ENCODE peak calls at places on chromosomes 4 and X, in ten cellular contexts. One of them, this sample, is unnamed.

GRCh38 chr4:168071304-168071703 is 21.0 kb upstream of the ANXA10 start:
- DNase-seq in GM12864: no peak
- DNase-seq in BJ: no peak
- DNase-seq in left lung: no peak
- DNase-seq in mucosa of descending colon: no peak
- DNase-seq in kidney epithelial cell: no peak
- DNase-seq in brain microvascular endothelial cell: no peak
- DNase-seq in adrenal gland: no peak
- DNase-seq in cardiac fibroblast: no peak
- DNase-seq in endothelial cell of umbilical vein: no peak
- DNase-seq in this sample: no peak

GRCh38 chrX:150982786-150983525 is at the start of gene HMGB3:
- DNase-seq in GM12864: peak
- DNase-seq in BJ: peak
- DNase-seq in left lung: peak
- DNase-seq in mucosa of descending colon: peak
- DNase-seq in kidney epithelial cell: peak
- DNase-seq in brain microvascular endothelial cell: peak
- DNase-seq in adrenal gland: peak
- DNase-seq in cardiac fibroblast: peak
- DNase-seq in endothelial cell of umbilical vein: peak
- DNase-seq in this sample: peak

GRCh38 chr4:36997727-36998126 is 246.8 kb upstream of the NWD2 start:
- DNase-seq in GM12864: no peak
- DNase-seq in BJ: no peak
- DNase-seq in left lung: no peak
- DNase-seq in mucosa of descending colon: no peak
- DNase-seq in kidney epithelial cell: no peak
- DNase-seq in brain microvascular endothelial cell: no peak
- DNase-seq in adrenal gland: no peak
- DNase-seq in cardiac fibroblast: peak
- DNase-seq in endothelial cell of umbilical vein: peak
- DNase-seq in this sample: no peak

GRCh38 chr4:37827802-37828321 is 1.4 kb downstream of the PGM2 start:
- DNase-seq in GM12864: no peak
- DNase-seq in BJ: no peak
- DNase-seq in left lung: no peak
- DNase-seq in mucosa of descending colon: no peak
- DNase-seq in kidney epithelial cell: no peak
- DNase-seq in brain microvascular endothelial cell: no peak
- DNase-seq in adrenal gland: no peak
- DNase-seq in cardiac fibroblast: no peak
- DNase-seq in endothelial cell of umbilical vein: peak
- DNase-seq in this sample: no peak

GRCh38 chr4:187732524-187732923 is 263.0 kb upstream of the ZFP42 start:
- DNase-seq in GM12864: no peak
- DNase-seq in BJ: peak
- DNase-seq in left lung: no peak
- DNase-seq in mucosa of descending colon: no peak
- DNase-seq in kidney epithelial cell: no peak
- DNase-seq in brain microvascular endothelial cell: no peak
- DNase-seq in adrenal gland: no peak
- DNase-seq in cardiac fibroblast: peak
- DNase-seq in endothelial cell of umbilical vein: no peak
- DNase-seq in this sample: peak

GRCh38 chr4:100828986-100829685 is 311.3 kb upstream of the EMCN start:
- DNase-seq in GM12864: no peak
- DNase-seq in BJ: no peak
- DNase-seq in left lung: no peak
- DNase-seq in mucosa of descending colon: no peak
- DNase-seq in kidney epithelial cell: no peak
- DNase-seq in brain microvascular endothelial cell: no peak
- DNase-seq in adrenal gland: no peak
- DNase-seq in cardiac fibroblast: peak
- DNase-seq in endothelial cell of umbilical vein: no peak
- DNase-seq in this sample: peak

GRCh38 chr4:149708513-149709175 is 107.0 kb downstream of the IQCM start:
- DNase-seq in GM12864: no peak
- DNase-seq in BJ: peak
- DNase-seq in left lung: no peak
- DNase-seq in mucosa of descending colon: no peak
- DNase-seq in kidney epithelial cell: peak
- DNase-seq in brain microvascular endothelial cell: no peak
- DNase-seq in adrenal gland: no peak
- DNase-seq in cardiac fibroblast: peak
- DNase-seq in endothelial cell of umbilical vein: peak
- DNase-seq in this sample: peak

GRCh38 chrX:23134171-23134570 is 134.4 kb downstream of the DDX53 start:
- DNase-seq in GM12864: no peak
- DNase-seq in BJ: no peak
- DNase-seq in left lung: no peak
- DNase-seq in mucosa of descending colon: no peak
- DNase-seq in kidney epithelial cell: no peak
- DNase-seq in brain microvascular endothelial cell: no peak
- DNase-seq in adrenal gland: no peak
- DNase-seq in cardiac fibroblast: no peak
- DNase-seq in endothelial cell of umbilical vein: no peak
- DNase-seq in this sample: no peak

GRCh38 chr4:40630335-40631021 is 814 bp upstream of the RBM47 start:
- DNase-seq in GM12864: peak
- DNase-seq in BJ: no peak
- DNase-seq in left lung: peak
- DNase-seq in mucosa of descending colon: peak
- DNase-seq in kidney epithelial cell: no peak
- DNase-seq in brain microvascular endothelial cell: no peak
- DNase-seq in adrenal gland: peak
- DNase-seq in cardiac fibroblast: no peak
- DNase-seq in endothelial cell of umbilical vein: no peak
- DNase-seq in this sample: no peak

GRCh38 chr4:95388911-95389310 is 159.9 kb downstream of the UNC5C start:
- DNase-seq in GM12864: no peak
- DNase-seq in BJ: no peak
- DNase-seq in left lung: no peak
- DNase-seq in mucosa of descending colon: no peak
- DNase-seq in kidney epithelial cell: peak
- DNase-seq in brain microvascular endothelial cell: no peak
- DNase-seq in adrenal gland: no peak
- DNase-seq in cardiac fibroblast: no peak
- DNase-seq in endothelial cell of umbilical vein: no peak
- DNase-seq in this sample: no peak

GRCh38 chr4:183335369-183335940 is 13.2 kb upstream of the CLDN24 start:
- DNase-seq in GM12864: no peak
- DNase-seq in BJ: peak
- DNase-seq in left lung: no peak
- DNase-seq in mucosa of descending colon: no peak
- DNase-seq in kidney epithelial cell: peak
- DNase-seq in brain microvascular endothelial cell: peak
- DNase-seq in adrenal gland: no peak
- DNase-seq in cardiac fibroblast: peak
- DNase-seq in endothelial cell of umbilical vein: peak
- DNase-seq in this sample: peak

GRCh38 chr4:67019670-67020069 is 525.6 kb downstream of the CENPC start:
- DNase-seq in GM12864: no peak
- DNase-seq in BJ: no peak
- DNase-seq in left lung: no peak
- DNase-seq in mucosa of descending colon: no peak
- DNase-seq in kidney epithelial cell: no peak
- DNase-seq in brain microvascular endothelial cell: no peak
- DNase-seq in adrenal gland: no peak
- DNase-seq in cardiac fibroblast: peak
- DNase-seq in endothelial cell of umbilical vein: no peak
- DNase-seq in this sample: no peak

GRCh38 chr4:100984901-100985300 is 362.4 kb downstream of the PPP3CA start:
- DNase-seq in GM12864: no peak
- DNase-seq in BJ: peak
- DNase-seq in left lung: no peak
- DNase-seq in mucosa of descending colon: no peak
- DNase-seq in kidney epithelial cell: peak
- DNase-seq in brain microvascular endothelial cell: no peak
- DNase-seq in adrenal gland: no peak
- DNase-seq in cardiac fibroblast: peak
- DNase-seq in endothelial cell of umbilical vein: peak
- DNase-seq in this sample: peak

GRCh38 chr4:128310266-128310697 is 22.7 kb upstream of the PGRMC2 start:
- DNase-seq in GM12864: no peak
- DNase-seq in BJ: no peak
- DNase-seq in left lung: no peak
- DNase-seq in mucosa of descending colon: peak
- DNase-seq in kidney epithelial cell: no peak
- DNase-seq in brain microvascular endothelial cell: no peak
- DNase-seq in adrenal gland: peak
- DNase-seq in cardiac fibroblast: peak
- DNase-seq in endothelial cell of umbilical vein: no peak
- DNase-seq in this sample: no peak
- TF ChIP-seq CTCF in GM12864: no peak
- TF ChIP-seq CTCF in BJ: peak
- TF ChIP-seq CTCF in left lung: no peak
- TF ChIP-seq CTCF in mucosa of descending colon: no peak
- TF ChIP-seq CTCF in kidney epithelial cell: peak
- TF ChIP-seq CTCF in brain microvascular endothelial cell: peak
- TF ChIP-seq CTCF in adrenal gland: peak
- TF ChIP-seq CTCF in cardiac fibroblast: peak
- TF ChIP-seq CTCF in endothelial cell of umbilical vein: peak
- TF ChIP-seq CTCF in this sample: peak

GRCh38 chr4:31727030-31727429 is 1006.9 kb downstream of the PCDH7 start:
- DNase-seq in GM12864: no peak
- DNase-seq in BJ: no peak
- DNase-seq in left lung: no peak
- DNase-seq in mucosa of descending colon: no peak
- DNase-seq in kidney epithelial cell: no peak
- DNase-seq in brain microvascular endothelial cell: no peak
- DNase-seq in adrenal gland: no peak
- DNase-seq in cardiac fibroblast: no peak
- DNase-seq in endothelial cell of umbilical vein: no peak
- DNase-seq in this sample: no peak
- TF ChIP-seq CTCF in GM12864: no peak
- TF ChIP-seq CTCF in BJ: no peak
- TF ChIP-seq CTCF in left lung: no peak
- TF ChIP-seq CTCF in mucosa of descending colon: no peak
- TF ChIP-seq CTCF in kidney epithelial cell: no peak
- TF ChIP-seq CTCF in brain microvascular endothelial cell: no peak
- TF ChIP-seq CTCF in adrenal gland: no peak
- TF ChIP-seq CTCF in cardiac fibroblast: no peak
- TF ChIP-seq CTCF in endothelial cell of umbilical vein: no peak
- TF ChIP-seq CTCF in this sample: no peak

GRCh38 chr4:65467280-65467679 is 203.0 kb downstream of the EPHA5 start:
- DNase-seq in GM12864: no peak
- DNase-seq in BJ: no peak
- DNase-seq in left lung: no peak
- DNase-seq in mucosa of descending colon: no peak
- DNase-seq in kidney epithelial cell: no peak
- DNase-seq in brain microvascular endothelial cell: no peak
- DNase-seq in adrenal gland: no peak
- DNase-seq in cardiac fibroblast: no peak
- DNase-seq in endothelial cell of umbilical vein: no peak
- DNase-seq in this sample: no peak

GRCh38 chr4:65461781-65462180 is 208.5 kb downstream of the EPHA5 start:
- DNase-seq in GM12864: no peak
- DNase-seq in BJ: no peak
- DNase-seq in left lung: no peak
- DNase-seq in mucosa of descending colon: no peak
- DNase-seq in kidney epithelial cell: no peak
- DNase-seq in brain microvascular endothelial cell: no peak
- DNase-seq in adrenal gland: no peak
- DNase-seq in cardiac fibroblast: no peak
- DNase-seq in endothelial cell of umbilical vein: no peak
- DNase-seq in this sample: no peak
- TF ChIP-seq CTCF in GM12864: no peak
- TF ChIP-seq CTCF in BJ: no peak
- TF ChIP-seq CTCF in left lung: no peak
- TF ChIP-seq CTCF in mucosa of descending colon: no peak
- TF ChIP-seq CTCF in kidney epithelial cell: no peak
- TF ChIP-seq CTCF in brain microvascular endothelial cell: no peak
- TF ChIP-seq CTCF in adrenal gland: no peak
- TF ChIP-seq CTCF in cardiac fibroblast: no peak
- TF ChIP-seq CTCF in endothelial cell of umbilical vein: no peak
- TF ChIP-seq CTCF in this sample: no peak

GRCh38 chr4:47703008-47703407 is 134.9 kb downstream of the CORIN start:
- DNase-seq in GM12864: no peak
- DNase-seq in BJ: no peak
- DNase-seq in left lung: no peak
- DNase-seq in mucosa of descending colon: no peak
- DNase-seq in kidney epithelial cell: no peak
- DNase-seq in brain microvascular endothelial cell: no peak
- DNase-seq in adrenal gland: no peak
- DNase-seq in cardiac fibroblast: no peak
- DNase-seq in endothelial cell of umbilical vein: no peak
- DNase-seq in this sample: no peak

GRCh38 chr4:47703964-47704363 is 133.9 kb downstream of the CORIN start:
- DNase-seq in GM12864: no peak
- DNase-seq in BJ: peak
- DNase-seq in left lung: no peak
- DNase-seq in mucosa of descending colon: no peak
- DNase-seq in kidney epithelial cell: peak
- DNase-seq in brain microvascular endothelial cell: no peak
- DNase-seq in adrenal gland: no peak
- DNase-seq in cardiac fibroblast: no peak
- DNase-seq in endothelial cell of umbilical vein: no peak
- DNase-seq in this sample: no peak

GRCh38 chr4:47704693-47705325 is 133.1 kb downstream of the CORIN start:
- DNase-seq in GM12864: peak
- DNase-seq in BJ: no peak
- DNase-seq in left lung: peak
- DNase-seq in mucosa of descending colon: peak
- DNase-seq in kidney epithelial cell: no peak
- DNase-seq in brain microvascular endothelial cell: peak
- DNase-seq in adrenal gland: peak
- DNase-seq in cardiac fibroblast: peak
- DNase-seq in endothelial cell of umbilical vein: peak
- DNase-seq in this sample: peak

GRCh38 chr4:47701286-47701685 is 136.6 kb downstream of the CORIN start:
- DNase-seq in GM12864: no peak
- DNase-seq in BJ: no peak
- DNase-seq in left lung: no peak
- DNase-seq in mucosa of descending colon: no peak
- DNase-seq in kidney epithelial cell: no peak
- DNase-seq in brain microvascular endothelial cell: no peak
- DNase-seq in adrenal gland: no peak
- DNase-seq in cardiac fibroblast: no peak
- DNase-seq in endothelial cell of umbilical vein: no peak
- DNase-seq in this sample: no peak

DNA sequence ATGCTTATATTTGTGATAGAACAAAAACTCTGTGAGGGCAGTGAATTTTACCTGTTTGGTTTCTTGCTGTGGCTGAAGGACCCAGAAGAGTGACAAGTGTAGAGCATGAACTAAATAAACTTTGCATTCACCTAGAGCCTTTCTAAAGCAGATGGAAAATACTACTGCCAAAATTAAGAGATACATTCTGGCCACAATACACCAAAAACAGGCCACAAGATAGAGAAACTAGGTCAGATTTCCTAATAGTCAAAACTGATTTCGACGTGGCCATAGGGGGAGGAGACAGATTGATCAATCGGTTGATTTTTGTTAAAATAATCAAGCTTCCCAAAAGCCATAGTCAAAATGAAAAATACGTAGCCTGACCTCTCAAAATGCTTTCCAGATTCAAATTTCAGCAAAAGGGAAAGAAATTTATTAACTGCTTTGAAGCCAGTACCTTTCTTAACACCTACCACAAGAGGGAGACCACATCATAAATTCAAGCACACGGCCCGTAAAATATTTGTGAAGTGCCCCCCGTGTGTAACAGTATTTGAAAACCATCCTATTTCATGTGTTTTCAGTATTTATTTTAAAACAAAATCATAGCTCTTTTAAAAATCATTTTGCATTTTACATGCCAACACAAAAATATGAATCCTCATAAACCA is 132.4 kb downstream of the CORIN start:
- DNase-seq in GM12864: no peak
- DNase-seq in BJ: no peak
- DNase-seq in left lung: no peak
- DNase-seq in mucosa of descending colon: no peak
- DNase-seq in kidney epithelial cell: no peak
- DNase-seq in brain microvascular endothelial cell: no peak
- DNase-seq in adrenal gland: no peak
- DNase-seq in cardiac fibroblast: peak
- DNase-seq in endothelial cell of umbilical vein: no peak
- DNase-seq in this sample: peak
- TF ChIP-seq CTCF in GM12864: peak
- TF ChIP-seq CTCF in BJ: peak
- TF ChIP-seq CTCF in left lung: peak
- TF ChIP-seq CTCF in mucosa of descending colon: no peak
- TF ChIP-seq CTCF in kidney epithelial cell: peak
- TF ChIP-seq CTCF in brain microvascular endothelial cell: peak
- TF ChIP-seq CTCF in adrenal gland: no peak
- TF ChIP-seq CTCF in cardiac fibroblast: peak
- TF ChIP-seq CTCF in endothelial cell of umbilical vein: peak
- TF ChIP-seq CTCF in this sample: peak